ENCODE peak calls at places on chromosomes 4 and X, in six cellular contexts. Y, O, K, R, P and F are unnamed samples.

GRCh38 chr4:52096048-52096447 is 44.9 kb downstream of the SPATA18 start:
- DNase-seq in Y (peak), O (peak), K (no peak), R (no peak), P (no peak), F (peak)

GRCh38 chr4:86498560-86499166 is 95.5 kb upstream of the PTPN13 start:
- DNase-seq in Y (peak), O (peak), K (no peak), R (no peak), P (no peak), F (no peak)

GRCh38 chr4:171342646-171343045 is 470.6 kb upstream of the GALNTL6 start:
- DNase-seq in Y (no peak), O (no peak), K (no peak), R (no peak), P (no peak), F (no peak)

GRCh38 chr4:141140271-141141205 is 7.3 kb upstream of the RNF150 start:
- DNase-seq in Y (no peak), O (no peak), K (no peak), R (no peak), P (no peak), F (no peak)

GRCh38 chrX:135632353-135632752 is 81.1 kb upstream of the CT45A1 start:
- DNase-seq in Y (no peak), O (no peak), K (no peak), R (no peak), P (no peak), F (no peak)

GRCh38 chr4:36209941-36210663 is 34.2 kb downstream of the ARAP2 start:
- DNase-seq in Y (no peak), O (no peak), K (no peak), R (no peak), P (no peak), F (no peak)

GRCh38 chrX:42108140-42108503 is 184.8 kb upstream of the CASK start:
- DNase-seq in Y (no peak), O (no peak), K (no peak), R (no peak), P (no peak), F (no peak)

GRCh38 chr4:6322761-6323566 is 53.3 kb downstream of the WFS1 start:
- DNase-seq in Y (no peak), O (no peak), K (no peak), R (no peak), P (no peak), F (no peak)

GRCh38 chr4:146119845-146120404 is 55.6 kb upstream of the LSM6 start:
- DNase-seq in Y (no peak), O (no peak), K (no peak), R (no peak), P (no peak), F (no peak)

GRCh38 chr4:92035666-92036065 is 268.1 kb upstream of the GRID2 start:
- DNase-seq in Y (no peak), O (peak), K (no peak), R (no peak), P (no peak), F (no peak)

GRCh38 chr4:64144994-64145393 is 264.3 kb downstream of the TECRL start:
- DNase-seq in Y (no peak), O (no peak), K (no peak), R (no peak), P (no peak), F (no peak)

GRCh38 chr4:128410037-128410436 is 122.4 kb upstream of the PGRMC2 start:
- DNase-seq in Y (no peak), O (no peak), K (no peak), R (no peak), P (no peak), F (no peak)

GRCh38 chrX:72526534-72527508 is 45.8 kb downstream of the HDAC8 start:
- DNase-seq in Y (peak), O (peak), K (no peak), R (no peak), P (no peak), F (no peak)

GRCh38 chr4:38489924-38490639 is 173.9 kb upstream of the KLF3 start:
- DNase-seq in Y (peak), O (peak), K (peak), R (no peak), P (no peak), F (peak)

GRCh38 chr4:24228692-24229091 is 338.8 kb upstream of the PPARGC1A start:
- DNase-seq in Y (no peak), O (no peak), K (no peak), R (no peak), P (no peak), F (no peak)

GRCh38 chrX:153650959-153651358 is 4.0 kb downstream of the DUSP9 start:
- DNase-seq in Y (no peak), O (no peak), K (no peak), R (no peak), P (no peak), F (no peak)

GRCh38 chr4:177047070-177047850 is 254.5 kb upstream of the VEGFC start:
- DNase-seq in Y (peak), O (peak), K (peak), R (peak), P (no peak), F (peak)

GRCh38 chr4:52890401-52890791 is 28.3 kb downstream of the RASL11B start:
- DNase-seq in Y (no peak), O (no peak), K (no peak), R (no peak), P (no peak), F (no peak)

GRCh38 chr4:184782731-184783472 is 42.9 kb downstream of the ACSL1 start:
- DNase-seq in Y (no peak), O (no peak), K (no peak), R (no peak), P (no peak), F (no peak)

GRCh38 chrX:127606590-127606989 is 445.6 kb downstream of the ACTRT1 start:
- DNase-seq in Y (no peak), O (no peak), K (no peak), R (no peak), P (no peak), F (no peak)

GRCh38 chr4:69057620-69058409 is 38.5 kb upstream of the UGT2B7 start:
- DNase-seq in Y (peak), O (peak), K (peak), R (peak), P (no peak), F (no peak)

GRCh38 chr4:133921280-133922195 is 280.1 kb downstream of the PABPC4L start:
- DNase-seq in Y (peak), O (peak), K (no peak), R (no peak), P (no peak), F (peak)

GRCh38 chr4:17027495-17027894 is 129.1 kb upstream of the LDB2 start:
- DNase-seq in Y (peak), O (peak), K (no peak), R (no peak), P (no peak), F (no peak)

GRCh38 chr4:169250796-169251195 is 20.0 kb downstream of the SH3RF1 start:
- DNase-seq in Y (no peak), O (no peak), K (no peak), R (no peak), P (no peak), F (no peak)
- H3K9ac ChIP-seq in Y (no peak), O (no peak), K (no peak), R (no peak), P (no peak), F (no peak)

GRCh38 chrX:119391279-119391678 is 7.9 kb upstream of the SLC25A43 start:
- DNase-seq in Y (peak), O (peak), K (no peak), R (no peak), P (no peak), F (peak)

GRCh38 chrX:119389214-119389613 is 9.9 kb upstream of the SLC25A43 start:
- DNase-seq in Y (no peak), O (no peak), K (no peak), R (no peak), P (no peak), F (no peak)

GRCh38 chrX:119393144-119393543 is 6.0 kb upstream of the SLC25A43 start:
- DNase-seq in Y (no peak), O (no peak), K (no peak), R (no peak), P (no peak), F (no peak)

DNA sequence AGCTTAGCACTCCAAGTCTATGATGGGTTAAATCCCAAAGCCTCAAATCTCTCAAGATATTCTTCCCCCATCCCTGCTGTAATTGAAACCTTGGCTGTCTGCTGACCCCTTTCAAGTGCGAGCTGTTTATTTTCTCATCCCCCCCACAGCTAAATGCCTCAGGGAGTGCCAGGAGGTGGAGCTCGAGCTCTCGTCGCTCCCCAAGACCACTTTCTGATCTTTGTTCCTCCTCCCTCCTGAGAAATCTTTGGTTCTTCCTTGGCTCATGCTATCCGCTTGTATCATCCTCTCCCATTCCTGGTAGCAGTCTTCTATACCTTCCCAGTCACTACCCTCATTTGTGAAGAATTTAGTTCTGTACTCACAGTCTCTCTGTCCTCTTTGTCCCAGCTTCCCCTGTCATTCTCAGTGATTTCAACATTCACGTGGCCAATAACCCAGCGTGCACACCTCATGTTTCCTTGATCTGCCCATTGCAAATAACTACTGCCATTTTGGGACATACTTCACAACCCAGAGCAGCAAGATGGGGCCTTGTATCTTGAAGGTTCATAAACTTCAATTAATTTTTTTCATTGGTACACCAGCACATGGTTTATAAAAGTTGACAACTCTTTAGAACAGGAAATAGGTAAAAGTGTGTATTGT is 9.2 kb upstream of the SLC25A43 start:
- DNase-seq in Y (no peak), O (no peak), K (peak), R (no peak), P (no peak), F (peak)
- H4K8ac ChIP-seq in Y (no peak), O (no peak), K (no peak), R (no peak), P (no peak), F (no peak)

DNA sequence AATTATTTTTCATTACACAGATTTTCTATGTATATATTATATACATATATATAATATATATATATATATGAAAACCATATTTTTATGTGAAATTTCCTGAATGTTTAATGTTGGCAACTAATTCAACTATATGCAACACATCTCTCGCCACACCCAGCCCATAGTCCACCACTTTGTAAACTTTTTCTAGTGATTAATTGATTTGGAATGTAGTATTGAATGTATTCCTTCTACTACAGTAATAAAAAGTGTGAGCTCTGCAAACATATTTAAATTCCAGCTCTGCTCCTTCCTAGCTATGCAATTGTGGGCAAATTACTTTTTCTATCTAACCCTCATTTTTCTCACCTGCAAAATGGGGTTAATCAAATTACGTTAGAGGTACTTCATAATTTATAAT is 187.8 kb downstream of the TEX11 start:
- DNase-seq in Y (no peak), O (no peak), K (no peak), R (no peak), P (no peak), F (no peak)
- H3K14ac ChIP-seq in Y (no peak), O (no peak), K (no peak), R (no peak), P (no peak), F (no peak)

GRCh38 chrX:120305531-120306145 is 5.6 kb downstream of the TMEM255A start:
- DNase-seq in Y (no peak), O (no peak), K (peak), R (no peak), P (no peak), F (peak)
- H3K9ac ChIP-seq in Y (no peak), O (no peak), K (no peak), R (no peak), P (no peak), F (no peak)

DNA sequence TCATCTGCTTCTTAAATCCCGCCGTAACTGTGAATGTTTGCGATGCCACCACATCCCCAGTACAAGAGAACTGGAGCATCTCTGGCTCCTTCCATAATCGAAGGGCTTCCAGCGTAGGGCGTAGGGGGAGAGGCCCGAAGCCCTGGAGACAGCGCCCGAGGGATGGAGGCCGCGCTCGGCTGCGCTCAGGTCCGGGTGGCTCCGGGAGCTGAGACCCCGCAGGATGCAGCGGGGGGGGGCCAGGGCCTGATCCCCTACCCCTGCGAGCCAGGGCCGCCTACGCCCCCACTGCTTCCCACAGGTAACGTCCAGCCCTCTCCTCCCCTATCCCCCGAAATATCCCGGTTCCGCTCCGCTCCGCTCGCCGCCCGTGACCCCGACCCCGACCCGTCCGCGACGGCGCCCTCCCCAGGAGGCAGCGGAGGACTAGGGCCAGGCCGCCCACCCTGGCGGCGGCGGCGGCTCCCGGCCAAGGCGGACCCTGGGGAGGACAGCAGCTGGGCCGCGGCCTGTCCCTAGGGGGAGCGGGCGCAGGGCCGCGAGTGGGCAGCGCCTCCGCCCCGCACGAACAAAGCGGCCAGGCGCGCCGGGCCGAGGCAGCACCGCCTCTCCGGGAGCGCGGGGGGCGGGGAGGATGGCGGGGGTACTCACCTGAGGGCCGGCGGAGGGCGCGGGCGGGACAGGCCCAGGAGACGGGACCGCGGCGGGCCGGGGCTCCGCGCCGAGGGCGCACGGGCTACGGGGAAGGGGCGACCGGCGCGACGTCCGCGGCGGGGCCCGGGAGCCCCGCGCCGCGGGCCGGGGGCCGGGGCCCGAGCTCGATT is 720 bp downstream of the WDFY3 start:
- DNase-seq in Y (peak), O (peak), K (peak), R (peak), P (no peak), F (peak)
- H4K8ac ChIP-seq in Y (peak), O (no peak), K (no peak), R (peak), P (peak), F (peak)

GRCh38 chr4:63085091-63085490 is 1324.2 kb downstream of the TECRL start:
- DNase-seq in Y (no peak), O (no peak), K (no peak), R (no peak), P (no peak), F (peak)
- H3K14ac ChIP-seq in Y (no peak), O (no peak), K (no peak), R (no peak), P (no peak), F (no peak)

GRCh38 chr4:12729384-12729783 is 754.8 kb downstream of the RAB28 start:
- DNase-seq in Y (peak), O (peak), K (no peak), R (no peak), P (no peak), F (peak)

DNA sequence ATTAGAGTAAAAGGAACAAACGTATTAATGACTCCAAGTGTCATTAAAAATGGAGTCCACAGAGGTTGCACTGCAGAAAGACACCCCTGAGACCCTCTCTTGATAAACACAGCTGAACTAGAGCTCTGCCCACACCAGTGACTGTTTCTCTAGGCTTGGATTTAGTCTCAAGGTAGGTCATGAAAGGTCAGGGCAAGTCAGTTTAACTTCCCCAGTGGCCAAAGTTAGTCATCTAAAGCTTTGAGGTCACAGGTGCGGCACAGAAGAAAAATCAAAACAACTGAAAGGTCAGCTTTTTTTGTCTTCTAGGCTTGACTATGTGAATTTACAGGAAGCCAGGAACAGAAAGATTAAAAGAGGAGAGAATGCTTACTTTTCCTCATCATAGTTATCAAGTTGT is 749.6 kb downstream of the RAB28 start:
- DNase-seq in Y (no peak), O (no peak), K (no peak), R (no peak), P (no peak), F (no peak)
- H3K9ac ChIP-seq in Y (no peak), O (no peak), K (no peak), R (no peak), P (no peak), F (no peak)

GRCh38 chr4:54677853-54678650 is 20.3 kb downstream of the KIT start:
- DNase-seq in Y (no peak), O (no peak), K (no peak), R (no peak), P (no peak), F (no peak)

GRCh38 chr4:54678826-54679225 is 21.1 kb downstream of the KIT start:
- DNase-seq in Y (no peak), O (no peak), K (no peak), R (no peak), P (no peak), F (no peak)

GRCh38 chr4:54677416-54677815 is 19.7 kb downstream of the KIT start:
- DNase-seq in Y (no peak), O (no peak), K (no peak), R (no peak), P (no peak), F (no peak)

GRCh38 chr4:54676062-54676461 is 18.3 kb downstream of the KIT start:
- DNase-seq in Y (no peak), O (no peak), K (no peak), R (no peak), P (no peak), F (no peak)
- H4K8ac ChIP-seq in Y (no peak), O (no peak), K (no peak), R (no peak), P (no peak), F (no peak)